ENCODE peak calls at places on chromosome 10, in nine cellular contexts. V, L, S, M, B, H, W, Z and T are unnamed samples. For H3K4me1, the result is how much of the 10 kb centered on the place peaks cover.

GRCh38 chr10:35563266-35563891 is 41.8 kb upstream of the GJD4 start:
- DNase-seq in V (peak), M (peak), B (peak), W (peak), S (peak), L (no peak), Z (peak), H (no peak), T (no peak)

GRCh38 chr10:9102026-9102425 is 1047.5 kb downstream of the GATA3 start:
- DNase-seq in L (no peak), B (no peak), V (peak), S (no peak), W (no peak), M (no peak), H (no peak), Z (no peak), T (no peak)

GRCh38 chr10:27601519-27601918 is 97.4 kb downstream of the RAB18 start:
- DNase-seq in W (peak), H (no peak), Z (no peak), S (peak), M (no peak), B (no peak), L (no peak), V (no peak), T (no peak)

GRCh38 chr10:36943534-36943933 is 181.9 kb upstream of the ANKRD30A start:
- DNase-seq in W (no peak), B (no peak), L (no peak), Z (no peak), H (no peak), M (no peak), S (no peak), V (no peak), T (peak)

GRCh38 chr10:126247454-126247975 is 140.8 kb downstream of the ADAM12 start:
- DNase-seq in L (peak), S (peak), Z (no peak), H (no peak), M (peak), B (peak), W (peak), V (peak), T (peak)

GRCh38 chr10:89553064-89553734 is 17.8 kb upstream of the SLC16A12 start:
- DNase-seq in M (no peak), B (no peak), Z (no peak), W (no peak), V (peak), L (no peak), H (no peak), S (peak), T (no peak)

GRCh38 chr10:31129261-31129660 is 97.6 kb upstream of the ZNF438 start:
- DNase-seq in W (no peak), S (peak), Z (peak), L (peak), M (peak), V (peak), H (no peak), B (peak), T (no peak)

GRCh38 chr10:15817407-15818046 is 42.8 kb downstream of the MINDY3 start:
- DNase-seq in M (no peak), H (no peak), W (peak), S (peak), Z (no peak), V (peak), B (no peak), L (no peak), T (no peak)

GRCh38 chr10:25556457-25556856 is 377.6 kb upstream of the MYO3A start:
- DNase-seq in S (peak), B (no peak), M (no peak), W (no peak), V (peak), Z (no peak), L (no peak), H (no peak), T (no peak)

GRCh38 chr10:126135177-126135576 is 238.8 kb downstream of the FANK1 start:
- DNase-seq in V (no peak), S (peak), B (no peak), Z (peak), M (no peak), W (no peak), H (no peak), L (no peak), T (no peak)

DNA sequence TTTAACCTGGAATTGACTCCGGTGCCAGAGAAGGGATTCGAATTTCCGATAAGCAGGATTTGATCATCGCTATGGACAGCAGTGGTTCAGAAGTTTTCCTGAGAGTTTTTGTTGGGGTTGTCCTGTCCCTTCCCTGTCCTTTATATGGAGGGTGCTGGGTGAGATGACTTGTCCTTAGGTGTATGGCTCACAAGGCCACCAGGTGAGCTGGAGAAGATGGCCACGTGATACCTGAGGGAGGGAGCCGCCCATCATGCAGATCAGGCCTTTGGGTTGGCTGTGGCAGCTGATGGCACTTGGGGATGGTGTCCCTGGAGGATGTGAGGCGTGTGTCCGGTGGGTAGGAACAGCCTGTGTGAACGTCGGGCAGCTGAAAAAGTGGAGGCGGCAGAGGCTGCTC is 187.7 kb downstream of the PTPN20 start:
- DNase-seq in B (no peak), S (no peak), Z (no peak), V (no peak), H (no peak), M (no peak), L (no peak), W (no peak), T (no peak)
- H3K4me3 ChIP-seq in B (no peak), S (no peak), Z (no peak), V (no peak), H (no peak), M (no peak), L (no peak), W (no peak), T (no peak)

GRCh38 chr10:124653311-124653710 is 90.9 kb downstream of the FAM53B start:
- DNase-seq in S (no peak), H (no peak), Z (no peak), W (no peak), B (no peak), L (no peak), M (no peak), V (no peak), T (no peak)
- H3K4me1 ChIP-seq in S (under half), H (under half), Z (under half), W (under half), B (half or more), L (under half), M (under half), V (under half), T (under half)

DNA sequence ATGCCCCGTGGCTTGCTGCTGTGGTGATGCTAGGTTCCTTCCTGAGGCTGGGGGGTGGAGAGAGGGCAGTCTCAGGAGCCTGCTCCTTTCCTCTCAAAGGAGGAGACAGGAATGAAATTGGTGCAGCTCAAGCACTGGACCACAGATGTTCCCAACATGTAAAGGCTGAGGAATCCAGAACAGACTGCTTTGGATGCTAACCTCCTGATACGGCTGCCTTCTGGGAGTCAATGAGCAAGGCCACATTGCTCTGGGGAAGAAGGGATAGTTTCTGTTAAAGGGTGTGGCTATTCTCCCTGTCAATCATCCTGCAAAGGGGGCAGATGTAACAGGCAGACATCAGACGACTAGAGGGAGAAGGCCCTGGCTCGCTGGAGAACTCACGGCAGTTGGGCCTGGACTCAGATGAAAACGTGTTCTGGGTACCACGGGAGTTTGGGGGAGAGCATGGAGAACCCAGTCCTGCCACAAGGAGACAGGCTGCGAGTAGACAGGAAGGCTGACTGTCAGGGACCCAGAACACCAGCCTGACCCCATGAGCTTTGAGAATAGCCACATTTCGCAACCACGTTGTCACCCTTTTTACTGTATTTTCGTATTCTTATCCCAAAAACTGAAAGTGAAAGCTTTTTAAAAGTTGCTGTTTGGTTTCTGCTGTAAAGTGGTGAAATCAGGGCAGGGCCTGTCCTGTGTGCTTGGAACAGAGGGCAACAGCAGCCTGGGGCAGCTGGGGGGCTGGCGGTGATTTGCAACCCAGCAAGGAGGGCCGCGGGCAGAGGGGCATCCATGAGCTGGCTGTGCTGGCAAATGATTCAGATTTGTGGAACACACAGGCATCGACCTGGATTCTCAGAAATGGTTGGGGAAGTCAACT is 95.4 kb downstream of the MYOF start:
- DNase-seq in S (no peak), H (no peak), Z (no peak), W (no peak), L (no peak), B (peak), V (no peak), M (peak), T (peak)
- H3K4me3 ChIP-seq in S (no peak), H (no peak), Z (no peak), W (no peak), L (no peak), B (no peak), V (peak), M (no peak), T (no peak)

GRCh38 chr10:49174926-49175500 is 13.2 kb downstream of the TMEM273 start:
- DNase-seq in S (no peak), M (no peak), V (no peak), B (no peak), W (no peak), L (no peak), H (no peak), Z (no peak), T (no peak)
- H3K4me1 ChIP-seq in S (under half), M (under half), V (under half), B (under half), W (under half), L (under half), H (under half), Z (under half), T (under half)